ENCODE peak calls at places on chromosomes 6 and 20, in ten cellular contexts. R, C, Z, J, T, M, W, F, V and E are unnamed samples.

GRCh38 chr6:42177514-42178364 is 4.6 kb downstream of the GUCA1A start:
- DNase-seq in R (no peak), C (no peak), Z (no peak), J (no peak), T (peak; percentile 58), M (peak; percentile 38), W (no peak), F (no peak), V (no peak), E (peak; percentile 50)

GRCh38 chr20:2285618-2286017 is 10.2 kb upstream of the TGM3 start:
- DNase-seq in R (no peak), C (no peak), Z (no peak), J (no peak), T (no peak), M (no peak), W (no peak), F (peak; percentile 49), V (no peak), E (no peak)

GRCh38 chr6:39409889-39410288 is 87.4 kb upstream of the KCNK16 start:
- DNase-seq in R (no peak), C (no peak), Z (no peak), J (no peak), T (no peak), M (no peak), W (no peak), F (no peak), V (no peak), E (no peak)

GRCh38 chr20:56522311-56522710 is 2.2 kb upstream of the FAM209A start:
- DNase-seq in R (no peak), C (no peak), Z (no peak), J (no peak), T (no peak), M (no peak), W (no peak), F (no peak), V (peak; percentile 38), E (no peak)

GRCh38 chr6:169164451-169164850 is 89.2 kb downstream of the THBS2 start:
- DNase-seq in R (no peak), C (no peak), Z (no peak), J (no peak), T (no peak), M (no peak), W (no peak), F (no peak), V (no peak), E (no peak)

GRCh38 chr20:1496930-1497329 is 5.7 kb upstream of the SIRPB2 start:
- DNase-seq in R (no peak), C (no peak), Z (no peak), J (no peak), T (no peak), M (no peak), W (no peak), F (no peak), V (no peak), E (no peak)

GRCh38 chr6:157539900-157540752 is 159.1 kb downstream of the ZDHHC14 start:
- DNase-seq in R (no peak), C (no peak), Z (no peak), J (no peak), T (no peak), M (no peak), W (no peak), F (no peak), V (no peak), E (no peak)

GRCh38 chr6:87012743-87013142 is 75.4 kb downstream of the HTR1E start:
- DNase-seq in R (no peak), C (no peak), Z (no peak), J (no peak), T (no peak), M (no peak), W (no peak), F (no peak), V (no peak), E (no peak)

GRCh38 chr20:12575352-12576095 is 433.2 kb upstream of the SPTLC3 start:
- DNase-seq in R (no peak), C (no peak), Z (peak; percentile 52), J (peak; percentile 25), T (no peak), M (no peak), W (no peak), F (peak; percentile 34), V (no peak), E (no peak)

GRCh38 chr6:152267967-152268845 is 369.0 kb downstream of the SYNE1 start:
- DNase-seq in R (peak; percentile 52), C (peak; percentile 35), Z (no peak), J (no peak), T (no peak), M (peak; percentile 50), W (no peak), F (peak; percentile 33), V (no peak), E (peak; percentile 39)
- TF ChIP-seq CTCF in R (peak; percentile 46), C (peak; percentile 47), Z (peak; percentile 47), J (peak; percentile 54), T (peak; percentile 74), M (peak; percentile 72), W (peak; percentile 40), F (peak; percentile 39), V (peak; percentile 87), E (peak; percentile 69)

DNA sequence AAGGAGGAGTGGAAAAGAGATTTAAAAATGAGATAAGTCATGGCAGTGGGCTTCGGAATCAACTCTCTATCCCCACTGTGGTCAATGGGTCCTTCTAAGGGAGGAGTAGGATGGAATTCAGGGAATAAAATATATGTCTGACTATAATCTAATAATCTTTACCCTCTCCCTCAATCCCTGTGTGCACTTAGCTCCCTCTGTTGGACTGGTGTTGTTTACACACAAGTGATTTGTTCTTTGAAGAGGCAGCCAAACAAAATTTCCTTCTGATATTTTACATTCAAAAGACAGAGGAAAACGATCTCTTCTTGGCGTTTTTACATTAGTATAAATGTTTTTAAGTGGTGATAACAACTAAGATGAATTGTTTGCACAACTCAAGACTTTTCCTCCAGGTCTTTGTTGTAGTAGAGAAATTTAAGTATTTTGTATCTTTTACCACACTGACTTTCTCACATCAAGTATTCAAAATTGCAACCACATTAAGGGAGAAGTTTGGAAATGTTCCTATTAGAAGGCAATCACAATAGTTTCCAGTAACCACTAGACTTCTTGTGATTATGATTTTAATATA is 317.7 kb downstream of the CENPW start:
- DNase-seq in R (peak; percentile 71), C (peak; percentile 47), Z (no peak), J (peak; percentile 32), T (no peak), M (no peak), W (no peak), F (peak; percentile 48), V (no peak), E (peak; percentile 18)
- TF ChIP-seq CTCF in R (peak; percentile 72), C (peak; percentile 69), Z (peak; percentile 32), J (peak; percentile 74), T (peak; percentile 42), M (no peak), W (no peak), F (peak; percentile 52), V (peak; percentile 78), E (peak; percentile 26)

DNA sequence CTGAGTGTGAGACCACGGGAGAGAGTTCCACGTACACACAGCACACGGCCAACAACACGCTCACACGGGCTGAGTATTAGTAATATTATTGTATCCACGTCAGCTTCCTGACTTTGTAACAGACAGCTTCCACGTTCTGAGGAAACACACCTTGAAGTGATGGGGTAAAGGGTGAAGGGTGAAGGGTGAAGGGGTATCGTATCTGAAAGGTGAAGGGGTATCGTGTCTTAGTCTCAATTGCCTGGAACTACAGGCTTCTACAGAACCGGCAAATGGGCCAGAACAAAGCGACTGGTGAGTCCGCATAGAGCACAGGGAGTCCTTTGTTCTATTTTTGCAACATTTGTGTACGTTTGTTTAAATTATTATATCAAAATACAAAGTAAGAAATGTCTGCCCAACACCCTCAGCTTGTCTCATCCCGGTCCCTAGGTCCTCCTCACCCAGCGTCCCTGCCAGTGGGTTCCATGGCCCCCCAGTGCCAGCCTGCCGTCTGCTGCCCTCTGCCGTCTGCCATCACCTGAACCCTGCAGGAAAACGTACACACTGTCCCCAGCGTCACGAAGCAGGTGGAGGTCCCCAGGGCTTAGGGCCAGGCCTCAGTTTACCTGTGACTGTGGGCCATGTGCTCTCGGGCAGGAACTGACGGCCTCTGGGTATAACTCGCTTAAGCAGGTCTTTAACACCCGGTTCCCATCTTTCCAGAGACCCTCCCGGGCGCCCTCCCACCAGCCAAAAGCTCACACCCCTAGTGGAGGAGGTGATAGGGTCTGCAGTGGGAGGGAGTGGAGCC is 4.4 kb upstream of the HELZ2 start:
- DNase-seq in R (no peak), C (no peak), Z (no peak), J (no peak), T (no peak), M (peak; percentile 37), W (no peak), F (no peak), V (no peak), E (no peak)
- TF ChIP-seq CTCF in R (no peak), C (no peak), Z (no peak), J (no peak), T (no peak), M (no peak), W (no peak), F (no peak), V (no peak), E (no peak)

DNA sequence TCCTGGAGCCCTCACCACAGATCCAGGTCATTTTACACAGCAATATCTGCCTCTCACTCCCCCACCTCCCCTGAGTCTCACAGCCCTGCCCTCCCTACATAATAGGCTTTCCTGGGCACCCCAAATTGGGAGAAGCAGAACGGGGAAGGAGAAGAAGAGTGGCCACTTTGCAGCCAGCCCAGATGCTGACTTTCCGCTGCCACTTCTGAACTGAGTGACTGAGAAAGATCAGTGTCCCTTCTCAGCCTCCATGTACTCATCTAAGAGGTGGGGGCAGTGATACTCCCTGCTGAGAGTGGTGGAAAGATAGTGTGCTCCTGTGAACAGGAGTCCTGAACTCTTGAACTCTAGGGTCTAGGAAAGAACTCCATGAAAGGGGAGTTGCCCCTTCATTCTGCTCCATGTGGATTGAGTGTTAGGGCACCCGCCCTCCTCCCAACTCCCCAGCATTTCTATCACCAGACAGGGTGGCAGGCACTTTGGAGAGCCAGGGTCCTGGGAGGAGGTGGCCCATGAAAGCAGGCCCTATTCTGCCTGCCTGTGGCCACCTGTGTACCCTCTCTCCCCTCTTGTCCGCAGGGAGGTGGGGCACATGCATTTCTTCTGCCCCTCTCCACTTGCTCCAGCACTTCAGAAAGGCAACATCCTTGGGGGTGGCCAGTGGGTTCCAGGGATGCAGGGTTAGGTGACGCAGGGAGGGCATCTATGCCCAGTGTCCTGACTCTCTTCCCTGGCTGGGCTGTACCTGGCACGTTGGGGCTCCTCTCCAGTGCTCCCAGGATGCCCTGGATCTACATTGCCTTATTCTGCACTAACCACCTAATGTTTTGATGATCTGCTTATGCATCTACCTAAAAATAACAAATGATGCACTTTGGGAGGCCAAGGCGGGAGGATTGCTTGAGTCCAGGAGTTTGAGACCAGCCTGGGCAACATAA is 38.3 kb upstream of the MRPS18A start:
- DNase-seq in R (no peak), C (no peak), Z (no peak), J (no peak), T (no peak), M (peak; percentile 38), W (no peak), F (no peak), V (peak; percentile 33), E (no peak)
- TF ChIP-seq CTCF in R (no peak), C (no peak), Z (no peak), J (no peak), T (no peak), M (no peak), W (no peak), F (no peak), V (no peak), E (no peak)

GRCh38 chr6:30821862-30822784 is 62.2 kb upstream of the DDR1 start:
- DNase-seq in R (peak; percentile 69), C (no peak), Z (no peak), J (peak; percentile 64), T (no peak), M (no peak), W (no peak), F (peak; percentile 84), V (no peak), E (no peak)
- TF ChIP-seq CTCF in R (peak; percentile 43), C (peak; percentile 39), Z (peak; percentile 51), J (peak; percentile 59), T (peak; percentile 53), M (peak; percentile 74), W (no peak), F (peak; percentile 54), V (peak; percentile 82), E (peak; percentile 47)